ENCODE peak calls at places on chromosome 14, in four cellular contexts. One of them, this sample, is unnamed.

GRCh38 chr14:51730674-51731073 is 79.0 kb downstream of the FRMD6 start:
- DNase-seq in HepG2: no peak
- DNase-seq in GM12878: no peak
- DNase-seq in H1: no peak
- DNase-seq in this sample: no peak

GRCh38 chr14:87830443-87831096 is 162.4 kb downstream of the GALC start:
- DNase-seq in H1: no peak
- DNase-seq in HepG2: no peak
- DNase-seq in GM12878: no peak
- DNase-seq in this sample: peak

GRCh38 chr14:101404426-101405170 is 156.7 kb upstream of the DIO3 start:
- DNase-seq in GM12878: no peak
- DNase-seq in H1: no peak
- DNase-seq in HepG2: no peak
- DNase-seq in this sample: no peak

GRCh38 chr14:100131181-100131580 is 28.3 kb downstream of the DEGS2 start:
- DNase-seq in H1: no peak
- DNase-seq in GM12878: no peak
- DNase-seq in HepG2: peak
- DNase-seq in this sample: no peak

GRCh38 chr14:75301666-75302325 is 23.2 kb downstream of the FOS start:
- DNase-seq in GM12878: no peak
- DNase-seq in H1: no peak
- DNase-seq in HepG2: no peak
- DNase-seq in this sample: no peak

GRCh38 chr14:99356031-99356430 is 84.0 kb upstream of the BCL11B start:
- DNase-seq in HepG2: no peak
- DNase-seq in H1: no peak
- DNase-seq in GM12878: no peak
- DNase-seq in this sample: no peak

GRCh38 chr14:20998674-20999366 is at the start of gene SLC39A2:
- DNase-seq in GM12878: no peak
- DNase-seq in H1: peak
- DNase-seq in HepG2: no peak
- DNase-seq in this sample: peak

GRCh38 chr14:65901595-65901994 is 489.1 kb downstream of the FUT8 start:
- DNase-seq in H1: no peak
- DNase-seq in HepG2: no peak
- DNase-seq in GM12878: no peak
- DNase-seq in this sample: no peak

GRCh38 chr14:91363776-91364523 is 53.7 kb downstream of the CCDC88C start:
- DNase-seq in HepG2: no peak
- DNase-seq in H1: no peak
- DNase-seq in GM12878: peak
- DNase-seq in this sample: no peak

GRCh38 chr14:56153271-56153670 is 35.1 kb downstream of the PELI2 start:
- DNase-seq in H1: no peak
- DNase-seq in HepG2: no peak
- DNase-seq in GM12878: no peak
- DNase-seq in this sample: no peak

GRCh38 chr14:92373336-92373735 is 50.4 kb downstream of the SLC24A4 start:
- DNase-seq in HepG2: no peak
- DNase-seq in GM12878: no peak
- DNase-seq in H1: no peak
- DNase-seq in this sample: no peak

GRCh38 chr14:35689000-35689460 is 120.1 kb downstream of the RALGAPA1 start:
- DNase-seq in HepG2: no peak
- DNase-seq in GM12878: no peak
- DNase-seq in H1: no peak
- DNase-seq in this sample: no peak

GRCh38 chr14:50520947-50521815 is 11.2 kb downstream of the MAP4K5 start:
- DNase-seq in H1: no peak
- DNase-seq in GM12878: peak
- DNase-seq in HepG2: no peak
- DNase-seq in this sample: no peak

GRCh38 chr14:69484444-69485113 is at the start of gene PLEKHD1:
- DNase-seq in HepG2: no peak
- DNase-seq in H1: peak
- DNase-seq in GM12878: no peak
- DNase-seq in this sample: peak

GRCh38 chr14:73944432-73945158 is 5.3 kb downstream of the FAM161B start:
- DNase-seq in GM12878: no peak
- DNase-seq in HepG2: no peak
- DNase-seq in H1: no peak
- DNase-seq in this sample: no peak

GRCh38 chr14:100849432-100849831 is 23.5 kb downstream of the MEG3 start:
- DNase-seq in GM12878: no peak
- DNase-seq in HepG2: no peak
- DNase-seq in H1: no peak
- DNase-seq in this sample: no peak

GRCh38 chr14:75720828-75721227 is 59.8 kb downstream of the TTLL5 start:
- DNase-seq in HepG2: no peak
- DNase-seq in GM12878: no peak
- DNase-seq in H1: no peak
- DNase-seq in this sample: no peak

GRCh38 chr14:89607453-89607852 is 190.4 kb upstream of the FOXN3 start:
- DNase-seq in GM12878: no peak
- DNase-seq in H1: no peak
- DNase-seq in HepG2: no peak
- DNase-seq in this sample: no peak

DNA sequence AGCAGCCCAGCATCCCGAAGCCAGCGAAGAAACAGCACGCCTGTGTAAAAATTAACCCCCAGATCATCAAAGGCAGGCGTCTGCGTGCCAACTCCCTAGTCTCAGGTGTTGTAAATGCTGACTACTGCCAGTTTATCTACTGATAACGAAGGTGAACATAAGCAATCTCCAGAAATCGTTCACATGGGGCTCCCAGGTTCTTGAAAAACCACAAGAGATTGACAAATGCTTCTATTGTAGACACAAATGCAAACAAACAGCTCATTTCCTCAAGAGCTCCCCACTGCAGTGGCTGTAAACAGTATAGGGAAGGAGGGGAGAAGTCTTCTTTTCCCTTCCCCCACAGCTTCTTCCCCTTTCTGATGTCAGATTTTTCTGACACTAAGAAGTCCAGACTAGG is 5.3 kb upstream of the PLEKHG3 start:
- DNase-seq in HepG2: no peak
- DNase-seq in H1: no peak
- DNase-seq in GM12878: no peak
- DNase-seq in this sample: no peak
- TF ChIP-seq YY1 in HepG2: no peak
- TF ChIP-seq YY1 in H1: no peak
- TF ChIP-seq YY1 in GM12878: no peak
- TF ChIP-seq YY1 in this sample: no peak

GRCh38 chr14:94051115-94051514 is 25.0 kb downstream of the OTUB2 start:
- DNase-seq in HepG2: no peak
- DNase-seq in H1: no peak
- DNase-seq in GM12878: no peak
- DNase-seq in this sample: no peak
- TF ChIP-seq SUZ12 in HepG2: no peak
- TF ChIP-seq SUZ12 in H1: no peak
- TF ChIP-seq SUZ12 in GM12878: no peak
- TF ChIP-seq SUZ12 in this sample: no peak

DNA sequence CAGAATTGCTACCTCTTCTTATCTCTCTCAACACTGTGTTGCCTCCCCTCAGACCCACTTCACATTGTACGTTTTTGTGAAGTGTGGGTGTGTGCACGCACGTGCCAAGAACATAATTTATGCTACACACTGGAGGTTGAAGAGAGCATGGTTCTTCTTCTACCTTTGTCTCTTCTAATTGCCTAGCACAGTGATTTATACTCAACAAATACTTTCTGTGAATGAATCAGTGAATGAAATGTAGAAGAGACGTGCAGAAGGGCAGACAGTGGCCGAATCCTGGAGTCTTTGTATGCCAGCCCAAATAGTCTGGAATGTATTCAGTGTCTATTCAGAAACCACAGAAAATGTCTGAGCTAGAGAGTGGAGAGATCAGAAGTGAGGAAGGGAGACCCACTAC is 4.6 kb upstream of the SAMD4A start:
- DNase-seq in GM12878: no peak
- DNase-seq in H1: no peak
- DNase-seq in HepG2: no peak
- DNase-seq in this sample: no peak
- H3K9ac ChIP-seq in GM12878: no peak
- H3K9ac ChIP-seq in H1: no peak
- H3K9ac ChIP-seq in HepG2: no peak
- H3K9ac ChIP-seq in this sample: no peak

DNA sequence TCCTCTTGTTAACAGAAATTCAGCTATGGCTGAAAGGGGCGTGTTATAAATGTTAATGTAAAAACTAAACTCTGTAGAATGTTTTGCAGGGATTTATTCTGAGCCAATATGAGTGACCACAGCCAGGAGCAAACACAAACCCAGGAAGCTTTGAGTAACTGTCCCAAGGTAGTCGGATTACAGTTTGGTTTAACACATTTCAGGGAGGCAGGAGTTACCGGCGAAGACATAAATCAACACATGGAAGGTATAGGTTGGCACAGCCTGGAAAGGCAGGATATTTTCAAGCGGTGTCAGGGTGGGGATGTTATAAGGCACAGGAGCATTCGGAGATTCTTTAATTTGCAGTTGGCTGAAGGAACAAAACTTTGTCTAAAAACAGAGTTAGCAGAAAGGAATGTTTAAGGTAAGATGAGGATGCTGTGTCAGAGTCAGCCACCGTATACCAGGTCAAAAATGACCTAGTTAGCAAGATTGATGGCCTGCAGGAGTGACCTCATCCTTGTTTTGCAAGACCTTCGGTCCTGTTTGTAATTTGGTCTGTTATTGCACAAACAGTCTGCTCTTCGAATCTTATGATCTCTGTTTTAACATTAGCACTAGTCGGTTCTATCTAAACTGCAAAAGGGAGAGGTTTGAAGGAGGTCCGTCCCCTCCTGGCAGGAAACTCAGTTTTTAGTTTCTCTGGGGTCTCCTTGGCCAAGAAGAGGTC is 75.3 kb downstream of the TNFAIP2 start:
- DNase-seq in HepG2: peak
- DNase-seq in GM12878: no peak
- DNase-seq in H1: no peak
- DNase-seq in this sample: no peak
- TF ChIP-seq YY1 in HepG2: no peak
- TF ChIP-seq YY1 in GM12878: no peak
- TF ChIP-seq YY1 in H1: no peak
- TF ChIP-seq YY1 in this sample: no peak

This sample was measured in NT2/D1.